ENCODE peak calls at places on chromosome 11, in four cellular contexts. G is CD8-positive, alpha-beta T cell; C is ovary; Z is gastrocnemius medialis. U is an unnamed sample. For H3K4me1, the result is how much of the 10 kb centered on the place peaks cover.

GRCh38 chr11:10374386-10374785 is 69.5 kb downstream of the ADM start:
- DNase-seq in C (no peak), Z (no peak), G (no peak), U (no peak)

GRCh38 chr11:131666006-131666405 is 295.6 kb downstream of the NTM start:
- DNase-seq in C (no peak), G (no peak), Z (no peak), U (no peak)

GRCh38 chr11:111539426-111540113 is 950 bp upstream of the LAYN start:
- DNase-seq in Z (no peak), G (peak), C (no peak), U (no peak)

GRCh38 chr11:1340111-1340510 is 30.7 kb upstream of the TOLLIP start:
- DNase-seq in Z (no peak), G (no peak), C (no peak), U (no peak)

GRCh38 chr11:69218271-69218682 is 62.5 kb downstream of the SMIM38 start:
- DNase-seq in Z (no peak), C (no peak), G (peak), U (no peak)

GRCh38 chr11:19672591-19673206 is 39.9 kb upstream of the NAV2 start:
- DNase-seq in C (no peak), G (no peak), Z (no peak), U (no peak)

GRCh38 chr11:76659672-76660532 is 10.6 kb downstream of the LRRC32 start:
- DNase-seq in Z (peak), G (no peak), C (peak), U (peak)

GRCh38 chr11:83827520-83827919 is 541.4 kb upstream of the CCDC90B start:
- DNase-seq in Z (no peak), G (no peak), C (no peak), U (no peak)

GRCh38 chr11:16603245-16603644 is 135.2 kb upstream of the C11orf58 start:
- DNase-seq in G (no peak), Z (peak), C (no peak), U (no peak)

GRCh38 chr11:45919276-45919675 is 1.6 kb upstream of the PEX16 start:
- DNase-seq in Z (no peak), C (peak), G (no peak), U (no peak)

GRCh38 chr11:88301478-88302140 is 35.9 kb downstream of the CTSC start:
- DNase-seq in Z (no peak), C (no peak), G (no peak), U (no peak)

GRCh38 chr11:66969584-66970205 is 5.4 kb upstream of the C11orf86 start:
- DNase-seq in G (no peak), C (no peak), Z (no peak), U (no peak)

GRCh38 chr11:130775306-130776043 is 140.8 kb downstream of the SNX19 start:
- DNase-seq in C (no peak), G (no peak), Z (no peak), U (no peak)

GRCh38 chr11:79249341-79249993 is 191.4 kb downstream of the TENM4 start:
- DNase-seq in G (no peak), Z (no peak), C (no peak), U (no peak)

GRCh38 chr11:107659310-107659709 is 52.5 kb downstream of the SLN start:
- DNase-seq in C (no peak), Z (no peak), G (no peak), U (no peak)

GRCh38 chr11:19631657-19632325 is 80.8 kb upstream of the NAV2 start:
- DNase-seq in G (no peak), C (no peak), Z (no peak), U (no peak)

GRCh38 chr11:3995949-3996554 is 98.5 kb upstream of the RRM1 start:
- DNase-seq in G (no peak), Z (no peak), C (no peak), U (no peak)

GRCh38 chr11:57205046-57205671 is 23.4 kb downstream of the LRRC55 start:
- DNase-seq in C (no peak), G (no peak), Z (no peak), U (no peak)

GRCh38 chr11:8908099-8908498 is 2.9 kb upstream of the AKIP1 start:
- DNase-seq in C (no peak), G (no peak), Z (no peak), U (no peak)

GRCh38 chr11:8906629-8907028 is 4.4 kb upstream of the AKIP1 start:
- DNase-seq in G (no peak), Z (no peak), C (no peak), U (no peak)

GRCh38 chr11:8910662-8911039 is 338 bp upstream of the AKIP1 start:
- DNase-seq in G (no peak), C (no peak), Z (no peak), U (no peak)

GRCh38 chr11:8905528-8906165 is 5.3 kb upstream of the AKIP1 start:
- DNase-seq in Z (no peak), C (no peak), G (no peak), U (no peak)

GRCh38 chr11:8907116-8907515 is 3.9 kb upstream of the AKIP1 start:
- DNase-seq in G (no peak), C (no peak), Z (no peak), U (no peak)
- H3K4me3 ChIP-seq in G (no peak), C (no peak), Z (no peak), U (no peak)

GRCh38 chr11:64546176-64546575 is 44.8 kb upstream of the SLC22A12 start:
- DNase-seq in C (no peak), Z (no peak), G (no peak), U (no peak)

GRCh38 chr11:64545605-64546004 is 45.4 kb upstream of the SLC22A12 start:
- DNase-seq in Z (no peak), C (no peak), G (no peak), U (no peak)

GRCh38 chr11:64544616-64545296 is 46.3 kb upstream of the SLC22A12 start:
- DNase-seq in G (no peak), Z (no peak), C (no peak), U (no peak)

GRCh38 chr11:64542172-64543125 is 48.6 kb upstream of the SLC22A12 start:
- DNase-seq in Z (no peak), C (no peak), G (no peak), U (no peak)

DNA sequence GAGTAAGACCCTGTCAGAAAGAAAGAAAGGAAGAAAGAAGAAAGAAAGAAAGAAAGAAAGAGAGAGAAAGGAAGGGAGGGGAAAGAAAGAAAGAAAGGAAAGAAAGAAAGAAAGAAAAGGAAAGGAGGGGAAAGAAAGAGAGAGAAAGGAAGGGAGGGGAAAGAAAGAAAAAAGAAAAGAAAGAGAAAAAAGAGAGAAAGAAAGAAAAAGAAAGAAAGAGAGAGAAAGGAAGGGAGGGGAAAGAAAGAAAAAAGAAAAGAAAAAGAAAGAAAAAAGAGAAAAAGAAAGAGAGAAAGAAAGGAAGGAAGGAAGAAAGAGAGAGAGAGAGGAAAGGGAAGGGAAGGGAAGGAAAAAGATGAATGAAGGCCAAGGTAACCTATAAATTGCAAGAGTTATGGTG is 47.2 kb upstream of the SLC22A12 start:
- DNase-seq in G (no peak), C (no peak), Z (no peak), U (no peak)
- TF ChIP-seq CTCF in G (no peak), C (no peak), Z (no peak), U (no peak)

GRCh38 chr11:64100345-64100744 is 64.6 kb downstream of the FLRT1 start:
- DNase-seq in Z (no peak), G (no peak), C (no peak), U (no peak)
- H3K4me1 ChIP-seq in Z (under half), G (under half), C (under half), U (under half)

GRCh38 chr11:89361738-89362137 is 129.4 kb downstream of the NOX4 start:
- DNase-seq in G (no peak), Z (no peak), C (no peak), U (no peak)
- H3K4me3 ChIP-seq in G (no peak), Z (no peak), C (no peak), U (no peak)

GRCh38 chr11:81658722-81659121 is 1074.9 kb downstream of the FAM181B start:
- DNase-seq in G (no peak), C (no peak), Z (no peak), U (no peak)
- TF ChIP-seq CTCF in G (no peak), C (no peak), Z (no peak), U (no peak)

DNA sequence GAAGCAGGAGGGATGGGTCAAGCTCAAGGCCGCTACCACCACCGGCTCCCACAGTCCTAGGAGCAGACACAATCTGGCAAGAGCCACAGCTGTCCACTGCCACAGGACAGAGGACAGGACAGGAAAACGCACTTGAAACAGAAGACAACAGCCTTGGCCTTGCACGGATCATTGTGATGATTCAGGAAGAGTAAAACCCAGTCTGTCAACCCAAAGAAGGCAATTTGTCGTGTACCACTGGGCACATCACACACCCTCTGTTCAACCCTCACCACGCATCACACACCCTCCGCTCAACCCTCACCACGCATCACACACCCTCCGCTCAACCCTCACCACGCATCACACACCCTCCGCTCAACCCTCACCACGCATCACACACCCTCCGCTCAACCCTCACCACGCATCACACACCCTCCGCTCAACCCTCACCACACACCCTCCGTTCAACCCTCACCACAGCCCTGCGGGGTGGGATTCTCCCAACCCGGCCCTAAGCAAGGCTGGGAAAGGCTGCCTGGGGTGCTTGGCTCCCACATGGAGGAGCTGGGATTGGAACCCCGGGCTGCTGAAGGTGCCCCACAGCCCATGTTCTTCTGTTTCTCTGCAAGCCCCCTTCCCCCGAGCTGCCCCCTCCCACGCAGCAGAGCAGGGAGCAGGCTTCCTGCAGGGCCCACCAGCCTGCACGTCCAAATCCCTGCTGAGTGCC is 11.3 kb upstream of the CDC42BPG start:
- DNase-seq in C (no peak), Z (peak), G (no peak), U (no peak)
- H3K4me1 ChIP-seq in C (under half), Z (half or more), G (half or more), U (half or more)

DNA sequence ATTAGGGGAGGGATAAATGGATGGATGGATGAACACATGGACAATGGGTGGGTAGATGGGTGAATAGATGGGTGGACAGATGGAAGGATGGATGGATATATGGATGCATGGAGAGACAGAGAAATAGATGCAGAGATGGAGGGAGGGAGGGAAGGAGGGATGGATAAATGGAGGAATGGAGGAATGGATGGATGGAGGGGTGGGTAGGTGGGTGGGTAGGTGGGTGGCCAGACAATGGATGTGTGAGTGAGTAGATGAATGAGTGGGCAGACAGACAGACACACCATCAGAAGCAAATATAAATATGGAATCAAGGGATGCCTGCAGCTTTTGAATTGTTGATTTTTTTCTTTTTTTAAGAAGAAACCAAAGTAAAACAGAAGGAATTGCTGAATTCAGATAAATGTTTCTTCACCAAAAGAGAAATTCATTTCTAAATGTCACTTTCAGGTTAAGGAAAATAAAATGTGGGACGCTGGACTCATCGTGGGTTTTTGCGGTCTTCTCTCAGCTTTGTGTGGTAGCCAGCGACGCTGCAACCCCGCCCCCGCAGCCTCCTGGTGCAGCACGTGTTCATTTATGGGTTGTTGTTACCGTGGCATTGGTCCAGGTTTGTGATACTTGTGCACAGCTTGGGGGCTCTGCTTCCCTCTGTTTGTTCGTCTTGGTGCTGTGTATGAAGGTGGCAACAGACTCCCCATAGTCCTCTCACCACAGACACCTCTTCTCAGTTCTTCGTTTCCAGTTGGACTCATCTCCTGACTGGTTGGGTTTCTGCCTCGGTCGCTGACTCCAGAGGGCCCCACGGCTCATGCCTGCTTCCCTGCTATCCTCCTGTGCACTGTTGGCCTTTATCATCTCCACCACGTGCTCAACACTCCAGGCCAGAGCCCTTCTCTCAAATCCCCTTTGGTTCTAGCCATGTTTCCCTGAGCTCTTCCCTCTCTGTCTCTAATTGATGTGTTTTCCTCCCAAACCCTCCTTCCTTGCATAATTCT is 76.4 kb downstream of the CDKN1C start:
- DNase-seq in G (no peak), C (peak), Z (peak), U (peak)
- H3K4me3 ChIP-seq in G (no peak), C (no peak), Z (no peak), U (no peak)

DNA sequence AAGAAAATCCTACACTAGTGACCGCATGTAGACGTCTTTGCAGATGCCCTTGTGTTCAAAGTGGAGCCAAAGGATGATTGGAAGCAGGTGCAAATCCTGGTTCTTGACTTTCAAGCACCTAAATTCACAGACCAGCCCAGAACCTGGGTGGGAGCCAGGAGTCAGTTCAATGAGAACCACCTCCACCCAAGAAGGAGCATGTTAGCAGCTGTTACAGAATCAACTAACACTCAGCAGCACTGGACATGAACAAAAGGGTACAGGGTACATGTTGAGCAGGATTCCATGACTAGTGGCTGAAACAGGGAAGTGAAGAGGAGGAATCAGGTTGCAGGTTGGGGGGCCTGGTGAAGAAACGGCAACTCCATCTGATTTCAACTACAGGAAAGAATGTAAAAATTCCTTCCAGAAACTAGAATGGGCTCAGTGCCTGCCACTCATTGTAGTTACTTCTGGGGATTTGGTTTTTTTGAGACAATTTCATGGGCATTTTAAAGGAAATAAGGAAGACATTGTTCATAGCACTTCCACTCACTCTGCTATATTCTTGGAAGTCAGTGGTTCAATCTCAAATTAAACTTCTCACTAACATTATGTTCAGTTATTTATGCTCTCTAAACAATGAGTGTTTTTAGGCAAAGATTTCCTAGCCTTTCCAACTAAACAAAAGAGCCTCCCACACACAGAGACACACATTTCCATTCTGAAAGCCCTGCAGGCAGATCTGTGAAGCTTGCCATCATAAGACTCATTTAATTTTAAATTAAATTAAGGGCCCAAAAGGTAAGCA is 173.3 kb downstream of the CADM1 start:
- DNase-seq in C (no peak), G (no peak), Z (no peak), U (no peak)
- TF ChIP-seq CTCF in C (no peak), G (no peak), Z (no peak), U (no peak)

GRCh38 chr11:126148317-126148716 is 63.1 kb downstream of the RPUSD4 start:
- DNase-seq in C (peak), Z (no peak), G (no peak), U (no peak)
- H3K4me1 ChIP-seq in C (under half), Z (under half), G (under half), U (under half)

GRCh38 chr11:123590296-123590912 is 64.0 kb downstream of the SCN3B start:
- DNase-seq in G (no peak), C (no peak), Z (peak), U (no peak)
- H3K4me3 ChIP-seq in G (no peak), C (no peak), Z (peak), U (no peak)

U was measured in heart left ventricle.